ENCODE peak calls at places on chromosomes 12 and 14, in four cellular contexts. W is K562, Z is H1, Y is HepG2. H is an unnamed sample.

GRCh38 chr12:49626836-49627235 is 3.5 kb downstream of the PRPF40B start:
- DNase-seq in W (no peak), Z (no peak), Y (no peak), H (no peak)

GRCh38 chr12:17971850-17972249 is 118.1 kb downstream of the RERGL start:
- DNase-seq in W (no peak), Z (no peak), Y (no peak), H (no peak)

GRCh38 chr14:94612174-94612573 is at the start of gene SERPINA3:
- DNase-seq in W (no peak), Z (no peak), Y (peak), H (no peak)

GRCh38 chr12:9649532-9649940 is 20.0 kb upstream of the CLEC2D start:
- DNase-seq in W (no peak), Z (no peak), Y (no peak), H (no peak)

GRCh38 chr12:958449-959123 is 9.1 kb upstream of the RAD52 start:
- DNase-seq in W (no peak), Z (no peak), Y (no peak), H (no peak)

GRCh38 chr12:46218509-46219095 is 50.2 kb downstream of the SLC38A1 start:
- DNase-seq in W (no peak), Z (no peak), Y (no peak), H (no peak)

GRCh38 chr14:32469388-32470160 is 140.5 kb downstream of the AKAP6 start:
- DNase-seq in W (peak), Z (no peak), Y (peak), H (peak)

GRCh38 chr14:95577875-95578274 is 43.0 kb downstream of the GLRX5 start:
- DNase-seq in W (no peak), Z (no peak), Y (no peak), H (no peak)

GRCh38 chr14:104293231-104293841 is 154.9 kb downstream of the KIF26A start:
- DNase-seq in W (no peak), Z (no peak), Y (no peak), H (no peak)

GRCh38 chr12:103814436-103814835 is 26.6 kb downstream of the NT5DC3 start:
- DNase-seq in W (no peak), Z (no peak), Y (no peak), H (no peak)

GRCh38 chr12:82109243-82109642 is 248.9 kb downstream of the CCDC59 start:
- DNase-seq in W (no peak), Z (no peak), Y (no peak), H (no peak)

GRCh38 chr14:24426150-24426911 is 3.1 kb downstream of the CBLN3 start:
- DNase-seq in W (no peak), Z (no peak), Y (no peak), H (no peak)

GRCh38 chr14:22419620-22420019 is 169.4 kb downstream of the DAD1 start:
- DNase-seq in W (no peak), Z (no peak), Y (no peak), H (no peak)

GRCh38 chr12:109770104-109770860 is 56.7 kb downstream of the FAM222A start:
- DNase-seq in W (no peak), Z (peak), Y (no peak), H (no peak)

GRCh38 chr14:83172363-83172762 is 1638.7 kb upstream of the SEL1L start:
- DNase-seq in W (no peak), Z (no peak), Y (peak), H (no peak)

DNA sequence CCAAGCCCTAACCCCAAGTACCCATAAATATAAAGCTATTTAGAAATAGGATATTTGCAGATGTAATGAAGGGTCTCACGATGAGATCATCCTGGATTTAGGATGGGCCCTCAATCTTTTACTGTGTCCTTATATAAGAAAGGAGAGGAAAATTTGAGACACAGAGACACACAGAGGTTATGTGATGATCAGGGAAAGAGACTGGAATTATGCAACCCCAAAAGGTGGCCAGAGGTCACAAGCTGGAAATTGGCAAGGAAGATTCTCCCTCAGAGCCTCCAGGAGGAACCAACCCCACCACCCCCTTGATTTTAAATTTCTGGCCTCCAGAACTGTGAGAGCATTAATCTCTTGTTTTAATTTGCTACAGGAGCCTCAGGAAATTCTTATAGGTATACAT is 334.9 kb upstream of the PRICKLE1 start:
- DNase-seq in W (no peak), Z (no peak), Y (no peak), H (no peak)
- TF ChIP-seq PHF8 in W (no peak), Z (no peak), Y (no peak), H (no peak)

GRCh38 chr12:100249936-100250335 is 16.9 kb downstream of the DEPDC4 start:
- DNase-seq in W (no peak), Z (no peak), Y (no peak), H (no peak)

GRCh38 chr12:100247765-100248164 is 19.1 kb downstream of the DEPDC4 start:
- DNase-seq in W (no peak), Z (no peak), Y (no peak), H (no peak)

GRCh38 chr12:100253437-100253836 is 13.4 kb downstream of the DEPDC4 start:
- DNase-seq in W (no peak), Z (no peak), Y (no peak), H (no peak)

GRCh38 chr12:100251917-100252316 is 15.0 kb downstream of the DEPDC4 start:
- DNase-seq in W (no peak), Z (no peak), Y (peak), H (peak)

GRCh38 chr12:100248886-100249285 is 18.0 kb downstream of the DEPDC4 start:
- DNase-seq in W (no peak), Z (no peak), Y (no peak), H (no peak)
- TF ChIP-seq RNF2 in W (no peak), Z (no peak), Y (no peak), H (no peak)

DNA sequence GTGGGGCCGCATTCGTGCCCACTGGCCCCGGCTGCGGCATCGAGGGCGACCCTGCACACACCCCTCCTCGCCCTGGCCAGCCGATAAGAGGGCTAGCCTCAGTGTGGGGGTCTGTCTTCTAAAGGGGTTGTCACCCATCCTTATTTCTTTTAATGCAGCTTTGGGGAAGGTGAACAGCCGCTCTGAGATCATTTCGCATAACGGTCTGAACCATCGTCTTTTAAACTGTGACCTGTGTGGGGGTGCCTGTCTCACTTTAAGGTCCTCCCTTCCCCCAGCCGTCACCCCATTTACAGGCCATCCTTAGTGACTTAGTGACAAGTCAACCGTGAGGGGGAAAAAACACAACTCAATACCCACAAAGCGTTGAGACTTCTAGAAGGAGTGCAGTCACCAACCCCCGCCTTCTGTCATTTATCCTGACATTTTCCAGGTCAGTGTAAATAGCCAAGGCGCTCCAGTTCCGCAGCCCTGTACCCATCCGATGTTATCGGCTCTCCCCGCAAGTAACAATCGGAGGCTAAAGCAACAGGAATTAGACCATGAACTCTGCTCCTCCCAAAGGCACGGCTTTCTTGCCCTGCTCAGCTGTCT is 469 bp upstream of the DENND5B start:
- DNase-seq in W (peak), Z (no peak), Y (no peak), H (peak)
- TF ChIP-seq PHF8 in W (peak), Z (no peak), Y (no peak), H (no peak)

DNA sequence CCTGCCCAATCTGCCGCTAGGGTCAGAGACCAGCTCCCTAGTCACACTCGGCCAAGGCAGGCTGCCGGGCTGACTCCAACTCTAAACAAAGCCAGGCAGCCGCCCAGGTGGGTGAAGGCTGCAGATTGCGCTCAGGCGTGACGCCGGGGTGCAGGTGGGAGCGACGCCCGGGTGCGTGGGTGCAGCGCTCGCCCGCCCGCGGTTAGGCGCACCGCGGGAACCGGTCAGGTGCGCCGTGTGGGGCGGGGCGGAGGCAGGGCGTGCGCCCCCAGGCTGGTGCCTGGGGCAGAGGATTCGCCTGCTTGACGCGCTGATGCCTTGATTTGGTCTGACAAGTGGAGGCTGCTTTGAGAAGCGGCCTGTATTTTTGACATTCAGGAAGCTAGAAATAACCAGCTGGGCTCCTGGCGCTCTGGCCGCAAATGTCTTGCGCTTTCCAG is 126.7 kb upstream of the HIF1A start:
- DNase-seq in W (no peak), Z (peak), Y (no peak), H (no peak)
- TF ChIP-seq RNF2 in W (no peak), Z (no peak), Y (no peak), H (no peak)

GRCh38 chr12:114343585-114343984 is 62.4 kb downstream of the TBX5 start:
- DNase-seq in W (no peak), Z (no peak), Y (no peak), H (no peak)

GRCh38 chr12:114340231-114340630 is 65.7 kb downstream of the TBX5 start:
- DNase-seq in W (no peak), Z (no peak), Y (no peak), H (no peak)

GRCh38 chr12:114344264-114344663 is 61.7 kb downstream of the TBX5 start:
- DNase-seq in W (no peak), Z (no peak), Y (no peak), H (no peak)

GRCh38 chr12:114339626-114340025 is 66.3 kb downstream of the TBX5 start:
- DNase-seq in W (no peak), Z (no peak), Y (no peak), H (no peak)

DNA sequence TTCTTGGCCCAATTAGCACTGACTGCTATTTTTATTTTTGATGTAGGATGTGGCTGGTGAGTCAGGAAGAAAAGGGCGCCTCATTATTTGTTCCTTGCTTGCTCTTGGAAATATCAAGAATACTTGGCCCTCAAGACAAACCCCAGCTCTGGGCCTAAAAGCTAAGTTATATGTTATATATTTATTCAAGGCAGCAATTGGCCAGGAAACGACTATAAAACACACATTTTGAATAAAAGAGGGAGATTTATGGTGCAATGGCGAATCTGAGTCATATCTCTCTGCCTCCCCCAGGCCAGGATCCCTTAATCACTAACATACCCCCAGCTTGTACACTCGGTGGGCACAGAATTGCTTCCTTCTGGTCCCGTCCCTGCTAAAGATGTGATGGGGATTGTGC is 63.3 kb downstream of the TBX5 start:
- DNase-seq in W (no peak), Z (no peak), Y (no peak), H (no peak)
- TF ChIP-seq PHF8 in W (no peak), Z (no peak), Y (no peak), H (no peak)

GRCh38 chr12:111405856-111406473 is at the start of gene SH2B3:
- DNase-seq in W (peak), Z (no peak), Y (no peak), H (peak)
- TF ChIP-seq RNF2 in W (no peak), Z (no peak), Y (no peak), H (no peak)

GRCh38 chr12:114625294-114625851 is 58.6 kb downstream of the TBX3 start:
- DNase-seq in W (peak), Z (peak), Y (peak), H (peak)
- TF ChIP-seq PHF8 in W (no peak), Z (no peak), Y (no peak), H (no peak)

GRCh38 chr12:91331371-91331770 is 148.8 kb upstream of the DCN start:
- DNase-seq in W (no peak), Z (no peak), Y (no peak), H (no peak)
- TF ChIP-seq RNF2 in W (no peak), Z (no peak), Y (no peak), H (no peak)